ENCODE peak calls at places on chromosomes 4 and X, in five cellular contexts. N is activated gamma-delta T cell treated with Interleukin-2 at 50 U/mL for 16 hours, Q is T-helper 1 cell, O is heart right ventricle, R is progenitor cell of endocrine pancreas. H is an unnamed sample.

GRCh38 chr4:94714761-94715160 is 43.0 kb upstream of the BMPR1B start:
- DNase-seq in R (no peak), O (no peak), Q (no peak), N (no peak), H (no peak)

GRCh38 chr4:177108708-177109107 is 201.0 kb upstream of the NEIL3 start:
- DNase-seq in N (no peak), Q (no peak), O (no peak), R (no peak), H (no peak)

GRCh38 chrX:138034136-138034535 is 468.2 kb downstream of the ZIC3 start:
- DNase-seq in N (no peak), O (no peak), Q (no peak), R (no peak), H (no peak)

GRCh38 chr4:126916626-126917140 is 716.1 kb upstream of the INTU start:
- DNase-seq in O (no peak), Q (no peak), N (no peak), R (no peak), H (no peak)

GRCh38 chr4:185238261-185238681 is 28.9 kb downstream of the SNX25 start:
- DNase-seq in O (no peak), R (no peak), N (no peak), Q (no peak), H (no peak)

GRCh38 chrX:134172588-134173259 is 64.3 kb upstream of the CCDC160 start:
- DNase-seq in N (peak; percentile 19), R (peak; percentile 12), Q (no peak), O (no peak), H (peak; percentile 18)

GRCh38 chr4:139808381-139809206 is 143.0 kb downstream of the MGST2 start:
- DNase-seq in R (no peak), Q (no peak), N (no peak), O (no peak), H (no peak)

GRCh38 chr4:182938213-182938645 is 21.0 kb upstream of the DCTD start:
- DNase-seq in N (peak; percentile 57), O (peak; percentile 71), Q (peak; percentile 13), R (peak; percentile 70), H (peak; percentile 18)

GRCh38 chr4:75513529-75514130 is 573 bp downstream of the RCHY1 start:
- DNase-seq in R (no peak), O (no peak), Q (no peak), N (no peak), H (no peak)

GRCh38 chr4:6200011-6200921 is at the start of gene JAKMIP1:
- DNase-seq in Q (peak; percentile 71), R (peak; percentile 93), N (peak; percentile 87), O (peak; percentile 70), H (peak; percentile 96)

GRCh38 chrX:102599950-102600579 is 750 bp downstream of the ARMCX5 start:
- DNase-seq in N (no peak), R (no peak), Q (no peak), O (no peak), H (no peak)

GRCh38 chrX:107119281-107119680 is 659 bp upstream of the RBM41 start:
- DNase-seq in O (no peak), R (no peak), N (no peak), Q (no peak), H (no peak)

GRCh38 chr4:86019906-86020305 is 339.9 kb downstream of the MAPK10 start:
- DNase-seq in N (no peak), O (no peak), R (no peak), Q (no peak), H (no peak)

H was measured in HuH-7.5.